ENCODE peak calls at places on chromosomes 2 and 18, in four cellular contexts. E, A, M and G are unnamed samples.

GRCh38 chr2:40304340-40304739 is 147.6 kb downstream of the SLC8A1 start:
- DNase-seq in E (no peak), A (no peak), M (no peak), G (no peak)

GRCh38 chr2:231169475-231169874 is 29.0 kb upstream of the ARMC9 start:
- DNase-seq in E (no peak), A (no peak), M (no peak), G (no peak)

GRCh38 chr18:47595816-47596501 is 334.5 kb downstream of the SMAD2 start:
- DNase-seq in E (peak; percentile 10), A (peak; percentile 50), M (peak; percentile 20), G (no peak)

GRCh38 chr2:42236911-42237310 is 67.8 kb downstream of the EML4 start:
- DNase-seq in E (no peak), A (no peak), M (no peak), G (no peak)

GRCh38 chr2:218145124-218145523 is 19.3 kb downstream of the CXCR2 start:
- DNase-seq in E (no peak), A (no peak), M (peak; percentile 69), G (no peak)

GRCh38 chr2:240429872-240430491 is 5.5 kb upstream of the GPC1 start:
- DNase-seq in E (no peak), A (no peak), M (peak; percentile 45), G (no peak)

GRCh38 chr2:146847846-146848245 is 997.0 kb upstream of the ACVR2A start:
- DNase-seq in E (no peak), A (no peak), M (no peak), G (no peak)

GRCh38 chr2:96131152-96131817 is 7.0 kb downstream of the ASTL start:
- DNase-seq in E (no peak), A (no peak), M (no peak), G (no peak)

GRCh38 chr2:20618886-20619521 is 31.9 kb downstream of the HS1BP3 start:
- DNase-seq in E (no peak), A (no peak), M (no peak), G (no peak)

GRCh38 chr18:53984021-53984420 is 240.4 kb downstream of the MBD2 start:
- DNase-seq in E (no peak), A (no peak), M (no peak), G (no peak)

GRCh38 chr2:15745329-15745728 is 153.7 kb downstream of the DDX1 start:
- DNase-seq in E (no peak), A (no peak), M (no peak), G (no peak)

GRCh38 chr2:15746354-15747171 is 154.9 kb downstream of the DDX1 start:
- DNase-seq in E (no peak), A (no peak), M (no peak), G (no peak)

GRCh38 chr2:15747172-15747550 is 155.5 kb downstream of the DDX1 start:
- DNase-seq in E (no peak), A (no peak), M (no peak), G (no peak)

GRCh38 chr2:15744820-15745219 is 153.2 kb downstream of the DDX1 start:
- DNase-seq in E (no peak), A (no peak), M (no peak), G (no peak)

GRCh38 chr2:15745907-15746306 is 154.2 kb downstream of the DDX1 start:
- DNase-seq in E (no peak), A (no peak), M (no peak), G (no peak)
- H3K4me1 ChIP-seq in E (no peaks in the 10 kb centered on the region), A (no peaks in the 10 kb centered on the region), M (no peaks in the 10 kb centered on the region), G (peaks cover 10% of the 10 kb centered on the region)

GRCh38 chr18:76604642-76605240 is 109.7 kb upstream of the ZNF516 start:
- DNase-seq in E (no peak), A (no peak), M (no peak), G (no peak)
- TF ChIP-seq ZNF274 in E (no peak), A (no peak), M (no peak), G (no peak)

GRCh38 chr2:28400434-28400833 is 7.8 kb downstream of the FOSL2 start:
- DNase-seq in E (no peak), A (no peak), M (no peak), G (no peak)
- H3K4me1 ChIP-seq in E (peaks cover 18% of the 10 kb centered on the region), A (no peaks in the 10 kb centered on the region), M (peaks cover 55% of the 10 kb centered on the region), G (no peaks in the 10 kb centered on the region)

GRCh38 chr2:234512884-234513669 is 16.2 kb upstream of the ARL4C start:
- DNase-seq in E (no peak), A (peak; percentile 38), M (no peak), G (no peak)
- TF ChIP-seq ZNF274 in E (no peak), A (no peak), M (no peak), G (no peak)

DNA sequence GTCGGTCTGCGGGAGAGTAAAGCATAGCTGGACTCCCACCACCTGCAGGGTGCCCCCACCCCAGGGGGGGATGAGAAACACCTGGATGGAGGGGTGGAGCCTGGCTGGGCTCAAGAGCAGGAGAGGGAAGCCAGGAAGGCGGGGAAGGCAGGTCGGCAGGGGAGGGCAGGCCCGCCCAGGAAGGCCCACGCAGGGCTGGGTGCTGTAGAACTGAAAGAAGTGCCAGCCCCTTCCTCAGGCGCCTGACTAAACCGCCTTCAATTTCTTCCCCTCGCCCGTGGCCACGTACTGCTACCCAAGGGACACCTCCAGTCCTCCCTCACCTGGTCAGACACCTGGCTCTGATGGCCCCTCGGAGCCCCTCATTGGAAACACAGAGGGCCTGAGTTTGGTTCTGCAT is 175.4 kb downstream of the HDAC4 start:
- DNase-seq in E (no peak), A (no peak), M (no peak), G (no peak)
- H3K4me1 ChIP-seq in E (peaks cover 32% of the 10 kb centered on the region), A (no peaks in the 10 kb centered on the region), M (peaks cover 30% of the 10 kb centered on the region), G (peaks cover 21% of the 10 kb centered on the region)

GRCh38 chr2:179562330-179562885 is 297.8 kb upstream of the SESTD1 start:
- DNase-seq in E (no peak), A (no peak), M (no peak), G (no peak)
- TF ChIP-seq ZNF274 in E (no peak), A (no peak), M (no peak), G (no peak)